ENCODE peak calls at places on chromosomes 13 and 19, in seven cellular contexts. K is activated T-helper 1 cell treated with anti-CD3 and anti-CD28 coated beads, Interleukin-12 subunit alpha, Interleukin-12 subunit beta, Interleukin-2, Interleukin-4 antibody, amounts not matched to agents 30 ng/mL and 10 ng/mL and 1 ng/mL, durations not matched to agents 14 hours and 24 hours and 36 hours; W is epithelial cell of proximal tubule; B is activated CD4-positive, alpha-beta T cell treated with anti-CD3 and anti-CD28 coated beads, Interleukin-2, amount 50 U/mL, for 24 hours; E is WERI-Rb-1; A is IMR-90; D is cardiac muscle cell. T is an unnamed sample.

GRCh38 chr13:44762946-44763345 is 186.8 kb upstream of the TSC22D1 start:
- DNase-seq in B (no peak), E (no peak), K (no peak), A (peak), D (no peak), W (no peak), T (no peak)

GRCh38 chr13:32031025-32031814 is at the start of gene FRY:
- DNase-seq in A (peak), B (peak), E (peak), W (no peak), D (peak), K (peak), T (no peak)

GRCh38 chr13:100788540-100788939 is 113.9 kb upstream of the TMTC4 start:
- DNase-seq in D (no peak), W (no peak), K (no peak), A (no peak), B (no peak), E (no peak), T (no peak)

GRCh38 chr19:45164577-45165335 is 4.0 kb upstream of the NKPD1 start:
- DNase-seq in E (peak), D (peak), B (peak), K (peak), A (peak), W (no peak), T (peak)

GRCh38 chr13:19713186-19713965 is 69.4 kb downstream of the PSPC1 start:
- DNase-seq in A (peak), K (no peak), E (no peak), D (peak), B (peak), W (no peak), T (no peak)

GRCh38 chr19:1384085-1384462 is 367 bp downstream of the NDUFS7 start:
- DNase-seq in A (no peak), W (no peak), K (no peak), B (no peak), D (no peak), E (no peak), T (no peak)

GRCh38 chr19:40089462-40089861 is 1.3 kb downstream of the ZNF780A start:
- DNase-seq in E (no peak), D (peak), B (no peak), K (no peak), W (no peak), A (peak), T (no peak)

GRCh38 chr19:51784922-51785690 is 9.9 kb upstream of the FPR3 start:
- DNase-seq in W (no peak), B (peak), A (no peak), D (no peak), E (no peak), K (peak), T (peak)

GRCh38 chr19:45171211-45171623 is 6.8 kb downstream of the TRAPPC6A start:
- DNase-seq in B (no peak), W (no peak), A (no peak), K (peak), D (no peak), E (no peak), T (no peak)

GRCh38 chr13:77919351-77920294 is 992 bp upstream of the EDNRB start:
- DNase-seq in E (peak), K (no peak), A (peak), D (peak), W (no peak), B (no peak), T (no peak)

GRCh38 chr13:66984241-66984640 is 245.9 kb downstream of the PCDH9 start:
- DNase-seq in B (no peak), A (peak), W (no peak), K (no peak), D (no peak), E (no peak), T (no peak)

GRCh38 chr13:109840201-109840892 is 54.0 kb upstream of the IRS2 start:
- DNase-seq in E (peak), W (no peak), D (no peak), A (peak), K (no peak), B (peak), T (peak)

GRCh38 chr19:51016798-51017683 is 2.5 kb downstream of the KLK10 start:
- DNase-seq in K (no peak), A (peak), E (peak), W (no peak), D (peak), B (peak), T (no peak)

GRCh38 chr13:112616586-112617381 is 28.8 kb upstream of the TUBGCP3 start:
- DNase-seq in D (peak), B (peak), E (peak), A (peak), K (no peak), W (no peak), T (no peak)

GRCh38 chr19:2270157-2270571 is 11.8 kb downstream of the PEAK3 start:
- DNase-seq in D (no peak), B (no peak), A (no peak), E (no peak), K (no peak), W (no peak), T (no peak)

GRCh38 chr13:109715902-109716301 is 70.5 kb downstream of the IRS2 start:
- DNase-seq in W (peak), E (peak), A (peak), D (peak), K (no peak), B (no peak), T (peak)

GRCh38 chr19:9189538-9189937 is 10.8 kb downstream of the OR7D2 start:
- DNase-seq in A (no peak), W (no peak), D (no peak), K (no peak), B (no peak), E (no peak), T (no peak)

GRCh38 chr19:17873661-17874422 is 2.1 kb downstream of the SLC5A5 start:
- DNase-seq in W (no peak), E (peak), K (peak), D (peak), A (no peak), B (peak), T (no peak)

GRCh38 chr19:38736413-38737280 is 7.6 kb downstream of the CAPN12 start:
- DNase-seq in W (no peak), A (no peak), K (peak), B (peak), D (peak), E (peak), T (no peak)

GRCh38 chr13:52051400-52051799 is 26.9 kb downstream of the UTP14C start:
- DNase-seq in E (no peak), D (no peak), A (no peak), K (no peak), W (no peak), B (no peak), T (no peak)

GRCh38 chr19:41705393-41706174 is 2.8 kb upstream of the CEACAM5 start:
- DNase-seq in E (no peak), W (no peak), A (no peak), D (no peak), K (no peak), B (no peak), T (no peak)

GRCh38 chr19:33110201-33110910 is 21.6 kb upstream of the WDR88 start:
- DNase-seq in B (no peak), W (peak), A (peak), K (no peak), E (no peak), D (no peak), T (no peak)

GRCh38 chr13:99467764-99468163 is 33.5 kb upstream of the TM9SF2 start:
- DNase-seq in E (no peak), W (peak), D (no peak), K (no peak), B (no peak), A (peak), T (no peak)

GRCh38 chr19:2059422-2060201 is 8.6 kb upstream of the MKNK2 start:
- DNase-seq in K (no peak), B (no peak), W (no peak), E (peak), D (no peak), A (peak), T (peak)

GRCh38 chr13:23674795-23675640 is 104.8 kb downstream of the TNFRSF19 start:
- DNase-seq in A (peak), B (no peak), E (no peak), D (no peak), K (no peak), W (no peak), T (no peak)

GRCh38 chr19:42282036-42282762 is 13.1 kb downstream of the CIC start:
- DNase-seq in A (peak), D (no peak), B (no peak), E (no peak), W (no peak), K (no peak), T (no peak)

GRCh38 chr19:49567722-49568454 is 12.5 kb downstream of the NOSIP start:
- DNase-seq in A (no peak), D (no peak), B (no peak), E (no peak), W (no peak), K (peak), T (no peak)

GRCh38 chr13:103066079-103066880 is at the start of gene SLC10A2:
- DNase-seq in K (no peak), B (no peak), A (no peak), W (peak), E (no peak), D (no peak), T (no peak)

GRCh38 chr19:47610902-47611301 is 2.0 kb downstream of the BICRA start:
- DNase-seq in B (no peak), K (no peak), W (no peak), D (no peak), E (no peak), A (no peak), T (no peak)

GRCh38 chr13:51261610-51262249 is 39.5 kb downstream of the FAM124A start:
- DNase-seq in W (no peak), E (no peak), A (no peak), D (no peak), B (no peak), K (no peak), T (no peak)

GRCh38 chr13:29195459-29195858 is 375.3 kb downstream of the MTUS2 start:
- DNase-seq in W (no peak), B (no peak), E (no peak), A (no peak), K (no peak), D (peak), T (no peak)

T was measured in GM04503.